ENCODE peak calls at places on chromosomes 13 and 19, in eight cellular contexts. D is dorsolateral prefrontal cortex, L is foreskin fibroblast, P is upper lobe of left lung, E is pancreas, I is fibroblast of pulmonary artery, K is endothelial cell of umbilical vein, B is gastrocnemius medialis. N is an unnamed sample.
A peak's percentile ranks its signal among the peaks of the same experiment; 100 is the strongest.

GRCh38 chr19:41936416-41936850 is 8.2 kb upstream of the ERFL start:
- DNase-seq in E (no peak), K (no peak), P (no peak), D (no peak), B (no peak), I (no peak), L (no peak), N (peak; percentile 39)

GRCh38 chr19:16073988-16074387 is 2.3 kb upstream of the TPM4 start:
- DNase-seq in E (no peak), I (no peak), K (peak; percentile 49), B (no peak), D (no peak), P (no peak), L (peak; percentile 59), N (no peak)

GRCh38 chr19:50702870-50703829 is 16.5 kb downstream of the SHANK1 start:
- DNase-seq in P (no peak), K (peak; percentile 52), B (no peak), L (no peak), E (no peak), D (peak; percentile 68), I (peak; percentile 42), N (no peak)

GRCh38 chr19:43778651-43779050 is 2.1 kb downstream of the KCNN4 start:
- DNase-seq in D (no peak), E (no peak), P (no peak), L (no peak), I (no peak), B (no peak), K (no peak), N (no peak)

GRCh38 chr19:17805427-17805826 is 10.5 kb downstream of the B3GNT3 start:
- DNase-seq in D (no peak), K (no peak), I (no peak), E (no peak), P (no peak), B (no peak), L (no peak), N (no peak)

GRCh38 chr13:78977311-78977710 is 318.4 kb upstream of the OBI1 start:
- DNase-seq in B (no peak), I (no peak), E (no peak), D (no peak), L (no peak), P (no peak), K (no peak), N (no peak)

GRCh38 chr13:76210262-76210661 is 574.1 kb downstream of the LMO7 start:
- DNase-seq in K (no peak), P (no peak), B (no peak), D (no peak), L (peak; percentile 63), E (no peak), I (no peak), N (no peak)

GRCh38 chr19:17109962-17110598 is 34.5 kb downstream of the MYO9B start:
- DNase-seq in D (no peak), I (no peak), B (peak; percentile 33), L (no peak), P (peak; percentile 86), K (no peak), E (no peak), N (no peak)

GRCh38 chr19:54297759-54298305 is 15.1 kb downstream of the LILRA5 start:
- DNase-seq in I (no peak), P (no peak), L (peak; percentile 4), D (no peak), E (no peak), K (no peak), B (no peak), N (no peak)

GRCh38 chr13:84961023-84961422 is 838.2 kb downstream of the SLITRK6 start:
- DNase-seq in L (no peak), P (no peak), E (no peak), B (no peak), I (no peak), D (no peak), K (no peak), N (no peak)

GRCh38 chr19:41570179-41570578 is 5.8 kb upstream of the CEACAM21 start:
- DNase-seq in D (no peak), I (no peak), P (no peak), L (no peak), B (no peak), K (no peak), E (no peak), N (no peak)

GRCh38 chr19:46351241-46352041 is 4.6 kb downstream of the PPP5C start:
- DNase-seq in E (peak; percentile 35), I (peak; percentile 82), D (no peak), L (peak; percentile 86), B (no peak), P (peak; percentile 88), K (peak; percentile 70), N (peak; percentile 70)

GRCh38 chr13:86563308-86563707 is 764.1 kb upstream of the SLITRK6 start:
- DNase-seq in E (no peak), K (peak; percentile 1), D (no peak), I (peak; percentile 66), B (no peak), P (no peak), L (no peak), N (peak; percentile 43)

GRCh38 chr19:33175886-33176669 is 18.1 kb upstream of the LRP3 start:
- DNase-seq in E (peak; percentile 35), L (peak; percentile 58), K (no peak), I (peak; percentile 43), D (peak; percentile 28), P (peak; percentile 55), B (no peak), N (peak; percentile 37)

GRCh38 chr13:36029171-36029570 is 102.0 kb downstream of the DCLK1 start:
- DNase-seq in L (peak; percentile 16), P (no peak), B (no peak), K (no peak), E (no peak), I (peak; percentile 54), D (no peak), N (no peak)

GRCh38 chr13:41579881-41580280 is 122.5 kb downstream of the RGCC start:
- DNase-seq in E (no peak), D (no peak), P (no peak), L (no peak), B (no peak), I (no peak), K (no peak), N (no peak)

GRCh38 chr19:29724102-29724641 is 9.1 kb upstream of the C19orf12 start:
- DNase-seq in D (peak; percentile 22), P (no peak), L (peak; percentile 54), K (peak; percentile 31), I (peak; percentile 15), E (no peak), B (no peak), N (no peak)

GRCh38 chr19:7657047-7657779 is 11.6 kb upstream of the RETN start:
- DNase-seq in E (no peak), I (no peak), B (no peak), P (peak; percentile 87), K (no peak), D (no peak), L (peak; percentile 38), N (peak; percentile 31)

GRCh38 chr19:1401138-1401888 is at the start of gene GAMT:
- DNase-seq in E (no peak), B (no peak), L (peak; percentile 77), D (peak; percentile 60), P (no peak), I (peak; percentile 35), K (peak; percentile 48), N (peak; percentile 32)

GRCh38 chr19:39677931-39678889 is 22.5 kb downstream of the LGALS16 start:
- DNase-seq in K (no peak), L (no peak), E (peak; percentile 76), P (peak; percentile 67), B (peak; percentile 57), D (no peak), I (peak; percentile 12), N (no peak)
- TF ChIP-seq CTCF in K (no peak), L (no peak), E (no peak), P (no peak), B (no peak), D (no peak), I (no peak), N (no peak)

DNA sequence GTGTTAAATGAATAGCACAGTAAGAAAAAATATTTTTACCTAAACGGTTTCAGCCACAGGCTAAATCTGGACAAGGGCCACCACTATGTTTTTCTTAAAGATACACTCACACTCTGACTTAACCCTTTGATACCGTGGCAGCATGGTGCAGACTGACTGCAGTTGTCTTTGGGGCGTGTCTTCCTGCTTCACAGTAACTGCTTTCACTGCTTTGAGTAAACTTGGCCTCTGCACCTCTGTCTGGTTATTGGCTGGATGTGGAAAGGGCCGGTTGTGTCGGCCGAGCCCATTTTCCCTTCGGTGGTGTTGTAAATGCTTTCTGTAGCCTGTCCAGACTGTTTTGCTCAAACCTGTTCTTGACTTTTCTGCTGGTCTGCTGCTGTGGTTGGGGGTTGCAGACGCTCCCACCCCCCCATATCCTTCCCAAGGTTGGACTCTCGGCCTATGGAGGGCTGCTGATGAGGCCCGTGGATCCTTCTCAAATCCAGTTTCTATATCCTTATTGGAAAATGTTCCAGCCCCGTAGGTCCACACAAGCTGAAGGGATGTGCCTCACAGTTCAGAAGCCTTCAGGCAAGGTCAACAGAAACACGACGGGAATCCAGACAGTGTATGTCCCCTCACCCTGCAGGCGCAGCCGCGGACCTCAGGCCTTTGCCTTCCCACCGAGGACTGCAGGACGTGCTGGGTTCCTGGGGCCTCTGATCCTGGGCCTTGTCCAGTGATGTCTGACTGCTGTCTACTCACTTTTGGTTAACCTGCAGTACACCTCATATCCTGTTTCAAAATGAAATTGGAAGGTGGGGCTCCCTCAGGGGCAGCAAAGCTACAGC is 90.2 kb upstream of the RNF113B start:
- DNase-seq in I (no peak), B (no peak), E (peak; percentile 28), P (no peak), D (no peak), L (no peak), K (peak; percentile 50), N (no peak)
- H3K4me3 ChIP-seq in I (no peak overlapping the region), B (no peak overlapping the region), E (no peak overlapping the region), P (no peak overlapping the region), D (no peak overlapping the region), L (no peak overlapping the region), K (no peak overlapping the region), N (no peak overlapping the region)

GRCh38 chr13:29844441-29844840 is 6.0 kb downstream of the UBL3 start:
- DNase-seq in E (no peak), B (no peak), P (no peak), K (no peak), D (no peak), I (no peak), L (no peak), N (peak; percentile 36)

GRCh38 chr13:29847501-29847983 is 2.9 kb downstream of the UBL3 start:
- DNase-seq in P (no peak), L (peak; percentile 68), D (no peak), E (peak; percentile 14), I (peak; percentile 49), B (no peak), K (peak; percentile 65), N (peak; percentile 56)

GRCh38 chr13:29846475-29847256 is 3.8 kb downstream of the UBL3 start:
- DNase-seq in P (no peak), B (no peak), K (no peak), D (no peak), E (no peak), L (no peak), I (no peak), N (no peak)

GRCh38 chr13:29849071-29849541 is 1.3 kb downstream of the UBL3 start:
- DNase-seq in E (no peak), D (no peak), P (no peak), K (peak; percentile 52), B (no peak), L (peak; percentile 43), I (peak; percentile 27), N (peak; percentile 22)

GRCh38 chr13:29845440-29846056 is 4.9 kb downstream of the UBL3 start:
- DNase-seq in L (peak; percentile 37), I (peak; percentile 46), P (no peak), E (no peak), D (no peak), K (peak; percentile 44), B (no peak), N (peak; percentile 28)
- TF ChIP-seq CTCF in L (peak; percentile 11), I (peak; percentile 49), P (peak; percentile 8), E (no peak), D (peak; percentile 65), K (no peak), B (no peak), N (peak; percentile 51)

GRCh38 chr19:34367424-34367957 is 2.5 kb downstream of the GPI start:
- DNase-seq in K (no peak), E (no peak), I (no peak), B (peak; percentile 29), L (no peak), P (no peak), D (no peak), N (no peak)
- H3K4me3 ChIP-seq in K (no peak overlapping the region), E (no peak overlapping the region), I (no peak overlapping the region), B (no peak overlapping the region), L (no peak overlapping the region), P (no peak overlapping the region), D (no peak overlapping the region), N (no peak overlapping the region)